ENCODE peak calls at places on chromosome 16, in ten cellular contexts. M is uterus; T is psoas muscle; X is neural progenitor cell; J is iPS DF 6.9; B is fibroblast of lung; Z is tibial nerve; W is CD8-positive, alpha-beta T cell; I is transverse colon; G is heart left ventricle. D is an unnamed sample.

GRCh38 chr16:8931864-8932263 is 31.8 kb downstream of the USP7 start:
- DNase-seq in M (peak), T (peak), X (peak), J (peak), B (peak), Z (peak), W (peak), I (peak), G (peak), D (no peak)

GRCh38 chr16:12458591-12459400 is 344.9 kb downstream of the CPPED1 start:
- DNase-seq in M (no peak), T (peak), X (no peak), J (no peak), B (no peak), Z (peak), W (peak), I (peak), G (peak), D (peak)

GRCh38 chr16:83085660-83086059 is 458.9 kb downstream of the CDH13 start:
- DNase-seq in M (no peak), T (no peak), X (no peak), J (no peak), B (no peak), Z (no peak), W (no peak), I (no peak), G (no peak), D (no peak)

GRCh38 chr16:5025171-5025632 is 8.5 kb downstream of the NAGPA start:
- DNase-seq in M (no peak), T (no peak), X (peak), J (no peak), B (no peak), Z (peak), W (no peak), I (peak), G (no peak), D (peak)

GRCh38 chr16:4323845-4324478 is 8.1 kb downstream of the GLIS2 start:
- DNase-seq in M (peak), T (peak), X (peak), J (no peak), B (peak), Z (peak), W (no peak), I (peak), G (peak), D (no peak)

GRCh38 chr16:72721981-72722380 is 325.9 kb downstream of the ZFHX3 start:
- DNase-seq in M (no peak), T (no peak), X (peak), J (no peak), B (no peak), Z (no peak), W (no peak), I (no peak), G (no peak), D (no peak)

GRCh38 chr16:30692381-30693074 is 6.4 kb upstream of the SRCAP start:
- DNase-seq in M (no peak), T (no peak), X (no peak), J (no peak), B (no peak), Z (no peak), W (no peak), I (no peak), G (no peak), D (no peak)

GRCh38 chr16:81604960-81605383 is 160.4 kb downstream of the CMIP start:
- DNase-seq in M (no peak), T (no peak), X (no peak), J (no peak), B (peak), Z (no peak), W (no peak), I (no peak), G (no peak), D (no peak)

GRCh38 chr16:10189861-10190390 is 7.7 kb upstream of the GRIN2A start:
- DNase-seq in M (no peak), T (no peak), X (no peak), J (no peak), B (no peak), Z (no peak), W (no peak), I (no peak), G (no peak), D (no peak)

GRCh38 chr16:86382774-86383407 is 127.4 kb upstream of the FOXF1 start:
- DNase-seq in M (no peak), T (no peak), X (no peak), J (no peak), B (no peak), Z (no peak), W (no peak), I (no peak), G (no peak), D (no peak)

GRCh38 chr16:65933703-65934102 is 432.8 kb upstream of the CDH5 start:
- DNase-seq in M (no peak), T (no peak), X (no peak), J (no peak), B (no peak), Z (no peak), W (no peak), I (no peak), G (no peak), D (no peak)

GRCh38 chr16:88807142-88807625 is 3.6 kb downstream of the CDT1 start:
- DNase-seq in M (no peak), T (no peak), X (no peak), J (no peak), B (no peak), Z (no peak), W (no peak), I (no peak), G (no peak), D (no peak)

GRCh38 chr16:66551362-66551761 is 1.0 kb upstream of the CKLF start:
- DNase-seq in M (no peak), T (peak), X (peak), J (no peak), B (no peak), Z (no peak), W (peak), I (peak), G (no peak), D (no peak)

GRCh38 chr16:89324056-89325010 is 106.8 kb downstream of the ZNF778 start:
- DNase-seq in M (no peak), T (no peak), X (no peak), J (no peak), B (peak), Z (no peak), W (no peak), I (no peak), G (peak), D (no peak)

GRCh38 chr16:89476811-89477261 is 13.5 kb downstream of the ANKRD11 start:
- DNase-seq in M (no peak), T (no peak), X (no peak), J (no peak), B (no peak), Z (no peak), W (no peak), I (no peak), G (no peak), D (no peak)

GRCh38 chr16:85253127-85253941 is 141.1 kb upstream of the CIBAR2 start:
- DNase-seq in M (no peak), T (peak), X (peak), J (no peak), B (no peak), Z (peak), W (peak), I (peak), G (peak), D (peak)

GRCh38 chr16:70572050-70572925 is 48.7 kb downstream of the SF3B3 start:
- DNase-seq in M (no peak), T (no peak), X (no peak), J (no peak), B (peak), Z (no peak), W (no peak), I (no peak), G (no peak), D (no peak)

GRCh38 chr16:70575376-70575775 is 51.8 kb downstream of the SF3B3 start:
- DNase-seq in M (no peak), T (no peak), X (no peak), J (no peak), B (no peak), Z (no peak), W (no peak), I (no peak), G (no peak), D (no peak)

GRCh38 chr16:70574595-70575271 is 51.1 kb downstream of the SF3B3 start:
- DNase-seq in M (no peak), T (no peak), X (no peak), J (no peak), B (no peak), Z (no peak), W (no peak), I (no peak), G (no peak), D (no peak)

GRCh38 chr16:70572926-70573270 is 49.3 kb downstream of the SF3B3 start:
- DNase-seq in M (no peak), T (no peak), X (no peak), J (no peak), B (no peak), Z (no peak), W (no peak), I (no peak), G (no peak), D (no peak)

GRCh38 chr16:70573451-70574121 is 50.0 kb downstream of the SF3B3 start:
- DNase-seq in M (peak), T (no peak), X (no peak), J (no peak), B (peak), Z (peak), W (no peak), I (no peak), G (peak), D (no peak)
- H3K27ac ChIP-seq in M (peak), T (peak), X (peak), J (no peak), B (peak), Z (peak), W (no peak), I (peak), G (peak), D (no peak)

DNA sequence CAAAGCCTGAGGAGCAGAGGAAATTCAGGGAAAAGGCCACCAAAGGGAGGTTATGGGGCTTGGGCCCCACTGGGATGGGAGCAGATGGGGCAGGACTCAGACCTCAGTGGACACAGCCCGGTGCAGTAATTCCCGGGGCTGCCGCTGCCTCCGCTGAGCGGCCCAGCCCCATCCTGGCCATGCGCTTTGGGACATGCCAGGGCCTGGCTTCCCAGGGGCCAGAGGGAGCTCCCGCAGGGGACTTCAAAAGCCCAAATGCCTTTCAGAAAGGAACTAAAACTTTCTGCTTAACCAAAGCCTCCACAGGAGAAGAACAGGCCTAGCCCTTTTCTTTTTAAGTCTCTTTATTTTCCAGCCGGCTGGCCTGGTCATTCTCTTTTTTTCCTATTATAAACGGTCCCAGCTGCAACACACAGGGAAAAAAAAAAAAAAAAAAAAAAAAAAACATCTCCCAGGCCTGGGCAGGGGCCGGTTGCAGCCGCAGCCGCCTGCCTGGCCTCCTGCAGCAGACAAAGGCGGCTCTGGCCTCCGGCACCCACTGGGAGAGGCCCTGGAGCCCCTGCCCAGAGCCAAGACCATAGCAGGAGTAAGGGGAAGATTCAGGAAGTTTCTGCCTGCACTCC is 10.7 kb upstream of the ZNF423 start:
- DNase-seq in M (no peak), T (no peak), X (peak), J (no peak), B (no peak), Z (no peak), W (no peak), I (no peak), G (no peak), D (no peak)
- H3K27ac ChIP-seq in M (no peak), T (no peak), X (peak), J (no peak), B (no peak), Z (no peak), W (no peak), I (peak), G (peak), D (no peak)

GRCh38 chr16:87576191-87576590 is 26.1 kb upstream of the JPH3 start:
- DNase-seq in M (no peak), T (no peak), X (peak), J (no peak), B (no peak), Z (no peak), W (no peak), I (no peak), G (no peak), D (no peak)
- H3K27ac ChIP-seq in M (no peak), T (no peak), X (no peak), J (no peak), B (no peak), Z (no peak), W (no peak), I (no peak), G (no peak), D (no peak)

GRCh38 chr16:104355-104754 is 26.3 kb downstream of the MPG start:
- DNase-seq in M (no peak), T (no peak), X (no peak), J (no peak), B (no peak), Z (no peak), W (no peak), I (no peak), G (no peak), D (no peak)

GRCh38 chr16:102060-102855 is 24.2 kb downstream of the MPG start:
- DNase-seq in M (peak), T (peak), X (no peak), J (no peak), B (peak), Z (peak), W (no peak), I (no peak), G (peak), D (no peak)

GRCh38 chr16:106623-107324 is 28.7 kb downstream of the MPG start:
- DNase-seq in M (peak), T (no peak), X (peak), J (peak), B (peak), Z (peak), W (peak), I (peak), G (no peak), D (peak)

GRCh38 chr16:105521-105920 is 27.5 kb downstream of the MPG start:
- DNase-seq in M (no peak), T (no peak), X (no peak), J (no peak), B (no peak), Z (no peak), W (no peak), I (no peak), G (no peak), D (no peak)

GRCh38 chr16:104828-105374 is 26.9 kb downstream of the MPG start:
- DNase-seq in M (no peak), T (no peak), X (no peak), J (no peak), B (no peak), Z (no peak), W (no peak), I (no peak), G (no peak), D (no peak)
- H3K27ac ChIP-seq in M (no peak), T (peak), X (no peak), J (no peak), B (no peak), Z (no peak), W (no peak), I (no peak), G (no peak), D (no peak)

GRCh38 chr16:15492091-15492740 is 57.8 kb downstream of the BMERB1 start:
- DNase-seq in M (no peak), T (no peak), X (no peak), J (no peak), B (no peak), Z (no peak), W (no peak), I (no peak), G (no peak), D (no peak)
- H3K27ac ChIP-seq in M (peak), T (no peak), X (no peak), J (no peak), B (no peak), Z (no peak), W (no peak), I (no peak), G (no peak), D (no peak)

GRCh38 chr16:67661101-67661661 is 421 bp downstream of the PARD6A start:
- DNase-seq in M (no peak), T (no peak), X (peak), J (no peak), B (peak), Z (no peak), W (no peak), I (no peak), G (peak), D (no peak)
- H3K27ac ChIP-seq in M (peak), T (peak), X (no peak), J (no peak), B (no peak), Z (peak), W (peak), I (peak), G (peak), D (peak)

DNA sequence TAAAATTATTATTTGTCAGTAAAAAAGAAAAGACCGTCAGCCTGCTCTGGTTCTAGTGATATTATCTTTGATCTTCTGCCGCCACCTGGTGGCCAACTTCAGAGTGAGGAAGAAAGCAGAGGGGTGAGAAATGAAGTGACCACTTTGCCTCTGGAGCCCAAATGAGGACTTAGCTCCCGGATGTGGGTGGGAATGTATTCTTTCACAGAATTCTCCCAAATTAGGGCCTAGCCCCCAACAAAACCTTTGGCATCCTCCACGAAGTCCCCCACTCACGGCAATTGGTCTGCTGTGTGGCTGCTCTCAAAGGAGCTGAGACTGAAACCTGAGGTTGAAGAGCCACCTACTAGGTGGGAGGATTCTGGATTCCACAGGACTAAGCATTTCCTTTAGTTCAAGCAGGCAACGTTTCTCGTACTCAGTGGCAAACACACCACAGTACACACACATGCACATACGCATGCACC is 4.9 kb upstream of the ZNF267 start:
- DNase-seq in M (peak), T (peak), X (peak), J (peak), B (peak), Z (peak), W (peak), I (peak), G (peak), D (peak)
- H3K27ac ChIP-seq in M (no peak), T (no peak), X (no peak), J (no peak), B (no peak), Z (no peak), W (peak), I (peak), G (no peak), D (no peak)

DNA sequence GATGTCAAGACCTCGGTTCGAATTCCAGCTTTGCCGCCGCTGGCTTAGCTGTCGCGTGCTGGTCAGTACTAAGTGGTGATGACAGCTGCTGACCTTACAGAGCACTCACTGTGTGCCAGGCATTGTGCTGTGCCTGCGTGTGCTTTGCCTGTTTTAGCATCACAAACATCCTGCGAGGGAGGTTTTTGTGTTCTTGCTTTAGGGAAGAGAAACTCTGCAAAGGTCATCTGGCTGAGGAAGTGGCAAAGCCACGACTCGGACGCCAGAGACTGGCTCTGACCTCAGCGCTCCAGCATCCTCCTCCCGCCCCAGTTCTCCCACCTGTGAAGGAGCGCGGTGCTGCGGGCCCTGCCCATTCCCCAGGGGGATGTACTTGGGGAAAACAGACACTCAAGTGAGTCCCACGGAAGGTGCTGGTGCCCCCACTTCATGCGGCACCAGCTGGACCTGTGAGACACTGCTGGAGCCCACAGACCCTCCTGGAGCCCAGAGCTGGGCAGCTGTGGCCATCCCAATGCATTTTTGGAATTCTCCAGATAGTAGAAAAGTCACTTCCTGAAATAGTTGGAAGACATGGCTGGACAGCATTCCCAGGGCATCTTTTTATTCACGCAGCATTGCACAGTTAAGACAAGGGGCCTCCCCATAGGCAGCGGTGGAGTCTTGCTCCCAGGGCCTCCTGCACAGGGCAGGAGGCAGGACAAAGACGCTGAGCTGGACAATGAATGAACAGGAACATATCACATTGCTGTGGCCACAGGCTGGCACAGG is 20.0 kb upstream of the HERPUD1 start:
- DNase-seq in M (no peak), T (peak), X (peak), J (no peak), B (no peak), Z (peak), W (no peak), I (peak), G (peak), D (peak)
- H3K27ac ChIP-seq in M (no peak), T (no peak), X (no peak), J (no peak), B (no peak), Z (no peak), W (no peak), I (peak), G (peak), D (peak)

GRCh38 chr16:2288701-2289100 is 20.8 kb upstream of the RNPS1 start:
- DNase-seq in M (no peak), T (no peak), X (no peak), J (no peak), B (no peak), Z (no peak), W (no peak), I (no peak), G (no peak), D (no peak)
- H3K27ac ChIP-seq in M (no peak), T (no peak), X (no peak), J (no peak), B (no peak), Z (no peak), W (no peak), I (no peak), G (no peak), D (no peak)

GRCh38 chr16:20681821-20682736 is 15.4 kb downstream of the ACSM1 start:
- DNase-seq in M (no peak), T (no peak), X (no peak), J (no peak), B (no peak), Z (no peak), W (no peak), I (no peak), G (no peak), D (no peak)
- H3K27ac ChIP-seq in M (no peak), T (no peak), X (no peak), J (no peak), B (no peak), Z (no peak), W (no peak), I (no peak), G (peak), D (no peak)